ENCODE peak calls at places on chromosomes 16 and 17, in six cellular contexts. F is GM23248, D is neural progenitor cell, I is PC-3, P is HCT116, Z is SK-N-SH. V is an unnamed sample.

GRCh38 chr16:58022601-58023371 is 2.8 kb upstream of the MMP15 start:
- DNase-seq in D (no peak), P (no peak), Z (peak; percentile 78), I (peak; percentile 49), F (peak; percentile 88), V (no peak)

GRCh38 chr16:19765860-19766553 is 47.9 kb downstream of the IQCK start:
- DNase-seq in Z (no peak), I (no peak), F (no peak), P (no peak), D (no peak), V (no peak)

GRCh38 chr16:82092711-82093110 is 57.7 kb downstream of the HSD17B2 start:
- DNase-seq in F (peak; percentile 38), Z (no peak), I (peak; percentile 7), P (no peak), D (no peak), V (no peak)

GRCh38 chr17:78921437-78921971 is 3.7 kb downstream of the TIMP2 start:
- DNase-seq in P (no peak), D (no peak), I (no peak), F (peak; percentile 62), Z (peak; percentile 73), V (no peak)

GRCh38 chr17:57619061-57619937 is 125.8 kb downstream of the CCDC182 start:
- DNase-seq in P (no peak), D (no peak), F (peak; percentile 72), Z (peak; percentile 55), I (peak; percentile 29), V (no peak)

GRCh38 chr17:81660441-81660840 is 4.1 kb upstream of the PDE6G start:
- DNase-seq in D (no peak), I (no peak), Z (no peak), F (no peak), P (no peak), V (no peak)

GRCh38 chr16:50509521-50510341 is 38.5 kb upstream of the NKD1 start:
- DNase-seq in I (peak; percentile 46), D (peak; percentile 63), P (peak; percentile 40), Z (peak; percentile 47), F (peak; percentile 13), V (no peak)

GRCh38 chr16:66878067-66878466 is 2.2 kb upstream of the PDP2 start:
- DNase-seq in D (no peak), Z (no peak), P (no peak), F (peak; percentile 46), I (no peak), V (peak; percentile 95)

GRCh38 chr17:58337600-58338453 is 9.2 kb upstream of the TSPOAP1 start:
- DNase-seq in Z (no peak), P (no peak), D (peak; percentile 75), F (peak; percentile 87), I (no peak), V (peak; percentile 95)

GRCh38 chr16:50909831-50910697 is 168.2 kb downstream of the CYLD start:
- DNase-seq in F (no peak), Z (no peak), P (no peak), I (no peak), D (no peak), V (no peak)

GRCh38 chr17:28741358-28742349 is 2.2 kb upstream of the TRAF4 start:
- DNase-seq in P (no peak), I (no peak), Z (no peak), D (no peak), F (no peak), V (no peak)

GRCh38 chr17:68057531-68057952 is 22.0 kb downstream of the KPNA2 start:
- DNase-seq in Z (peak; percentile 24), D (no peak), P (peak; percentile 32), I (peak; percentile 61), F (peak; percentile 60), V (peak; percentile 29)

GRCh38 chr16:79294568-79294967 is 306.0 kb downstream of the MAF start:
- DNase-seq in F (no peak), I (no peak), D (no peak), Z (no peak), P (no peak), V (no peak)

GRCh38 chr16:10122546-10122945 is 59.7 kb downstream of the GRIN2A start:
- DNase-seq in D (peak; percentile 16), F (peak; percentile 2), I (peak; percentile 31), Z (peak; percentile 41), P (no peak), V (no peak)

GRCh38 chr17:74037320-74037719 is 166.2 kb upstream of the RPL38 start:
- DNase-seq in F (no peak), Z (peak; percentile 66), P (no peak), I (peak; percentile 44), D (peak; percentile 36), V (no peak)

GRCh38 chr17:61397086-61397842 is 2.4 kb upstream of the TBX2 start:
- DNase-seq in Z (peak; percentile 92), D (peak; percentile 82), P (no peak), I (no peak), F (peak; percentile 54), V (no peak)

DNA sequence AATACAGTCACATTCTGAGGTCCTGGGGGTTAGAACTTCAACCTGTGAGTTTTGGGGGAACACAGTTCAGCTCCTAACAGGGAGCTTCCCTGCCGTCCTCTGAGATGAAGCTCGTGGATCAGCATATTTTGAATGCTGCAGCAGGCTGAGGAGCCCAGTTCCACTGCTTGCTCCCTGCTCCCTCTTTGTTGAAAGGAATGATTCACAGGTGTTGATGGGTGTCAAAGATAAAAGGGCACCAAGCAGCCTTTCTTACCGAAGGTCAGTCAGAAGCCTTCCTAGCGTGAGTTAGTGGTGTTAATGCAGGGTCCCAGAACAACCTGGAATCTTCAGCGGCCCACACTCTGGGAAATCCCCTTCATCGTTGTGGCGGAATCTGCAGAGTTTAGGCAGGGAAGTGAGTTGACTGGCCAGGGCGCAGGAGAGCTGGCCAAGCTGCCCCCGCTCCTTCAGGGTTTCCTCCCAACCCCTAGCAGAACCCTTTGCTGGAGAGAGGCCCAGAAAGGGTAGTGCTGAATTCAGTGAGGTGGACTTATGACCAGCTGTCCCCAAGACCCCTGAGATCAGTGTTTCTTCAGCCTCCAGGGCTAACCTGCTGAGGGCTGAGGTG is 114.8 kb downstream of the GNAO1 start:
- DNase-seq in I (no peak), D (no peak), P (no peak), Z (no peak), F (no peak), V (no peak)
- H3K4me3 ChIP-seq in I (no peak overlapping the region), D (no peak overlapping the region), P (no peak overlapping the region), Z (no peak overlapping the region), F (no peak overlapping the region), V (no peak overlapping the region)

DNA sequence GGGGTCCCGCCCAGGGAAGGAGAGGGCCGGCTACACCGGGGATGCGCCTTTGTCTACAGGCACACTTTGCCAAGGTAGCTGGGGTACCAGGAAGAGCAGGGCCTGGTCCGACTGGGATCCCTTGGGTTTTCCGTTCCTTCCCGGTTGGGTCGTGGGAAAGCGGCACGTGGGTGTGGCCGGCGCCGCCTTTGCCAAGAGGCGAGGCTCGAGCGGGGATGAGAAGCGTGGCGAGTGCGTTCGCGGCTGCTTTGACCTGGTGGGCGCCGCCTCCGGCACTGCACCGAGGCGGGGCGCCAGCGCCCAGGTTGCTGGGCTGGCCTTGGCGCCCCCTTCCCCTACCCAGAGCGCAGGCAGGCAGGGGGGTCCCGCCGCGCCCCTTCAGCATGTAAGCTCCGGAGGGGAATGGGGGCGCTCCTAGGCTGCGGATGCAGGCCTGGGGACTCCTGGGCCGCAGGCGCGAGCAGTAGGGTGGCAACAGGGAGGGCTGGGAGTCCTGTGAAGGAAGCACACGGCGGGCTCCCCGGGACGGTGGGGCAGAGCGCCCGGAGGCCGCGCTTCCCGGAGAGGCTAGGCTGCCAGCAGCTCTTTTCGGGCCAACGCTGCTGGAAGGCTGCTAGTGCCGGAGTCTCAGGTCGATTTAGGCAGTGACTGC is 2.0 kb downstream of the HAS3 start:
- DNase-seq in P (no peak), F (peak; percentile 67), D (peak; percentile 67), I (peak; percentile 36), Z (peak; percentile 46), V (no peak)
- H3K9ac ChIP-seq in P (peak overlapping the region; percentile 91), F (no peak overlapping the region), D (no peak overlapping the region), I (peak overlapping the region; percentile 92), Z (no peak overlapping the region), V (no peak overlapping the region)

GRCh38 chr17:63290784-63291183 is 155.3 kb downstream of the CYB561 start:
- DNase-seq in P (no peak), F (no peak), D (no peak), Z (no peak), I (peak; percentile 52), V (no peak)
- TF ChIP-seq EZH2phosphoT487 in P (no peak), F (no peak), D (no peak), Z (no peak), I (no peak), V (no peak)

GRCh38 chr16:85613609-85614337 is 651 bp downstream of the GSE1 start:
- DNase-seq in F (peak; percentile 79), D (peak; percentile 93), Z (peak; percentile 87), P (no peak), I (peak; percentile 41), V (no peak)
- H3K4me3 ChIP-seq in F (peak overlapping the region; percentile 76), D (peak overlapping the region; percentile 73), Z (peak overlapping the region; percentile 86), P (peak overlapping the region; percentile 91), I (peak overlapping the region; percentile 87), V (peak overlapping the region; percentile 39)

V was measured in MM.1S.